ENCODE peak calls at places on chromosome 15, in ten cellular contexts. One of them, this sample, is unnamed.

GRCh38 chr15:78339559-78339958 is 594 bp upstream of the CRABP1 start:
- DNase-seq in HFFc6: no peak
- DNase-seq in neural crest cell: no peak
- DNase-seq in AG10803: no peak
- DNase-seq in bronchial epithelial cell: no peak
- DNase-seq in A549: no peak
- DNase-seq in CD4-positive, alpha-beta T cell: no peak
- DNase-seq in AG04450: no peak
- DNase-seq in psoas muscle: no peak
- DNase-seq in endodermal cell: no peak
- DNase-seq in this sample: no peak

GRCh38 chr15:99340347-99340746 is 89.1 kb downstream of the LRRC28 start:
- DNase-seq in HFFc6: no peak
- DNase-seq in neural crest cell: no peak
- DNase-seq in AG10803: no peak
- DNase-seq in bronchial epithelial cell: no peak
- DNase-seq in A549: no peak
- DNase-seq in CD4-positive, alpha-beta T cell: no peak
- DNase-seq in AG04450: no peak
- DNase-seq in psoas muscle: no peak
- DNase-seq in endodermal cell: no peak
- DNase-seq in this sample: no peak

GRCh38 chr15:41775651-41776050 is 1.4 kb downstream of the MAPKBP1 start:
- DNase-seq in HFFc6: no peak
- DNase-seq in neural crest cell: no peak
- DNase-seq in AG10803: no peak
- DNase-seq in bronchial epithelial cell: peak; percentile 95
- DNase-seq in A549: no peak
- DNase-seq in CD4-positive, alpha-beta T cell: no peak
- DNase-seq in AG04450: no peak
- DNase-seq in psoas muscle: no peak
- DNase-seq in endodermal cell: no peak
- DNase-seq in this sample: no peak

GRCh38 chr15:74983725-74984231 is 11.6 kb upstream of the SCAMP5 start:
- DNase-seq in HFFc6: peak; percentile 10
- DNase-seq in neural crest cell: no peak
- DNase-seq in AG10803: no peak
- DNase-seq in bronchial epithelial cell: peak; percentile 72
- DNase-seq in A549: peak; percentile 56
- DNase-seq in CD4-positive, alpha-beta T cell: no peak
- DNase-seq in AG04450: no peak
- DNase-seq in psoas muscle: no peak
- DNase-seq in endodermal cell: no peak
- DNase-seq in this sample: no peak

GRCh38 chr15:90086868-90087268 is 15.4 kb downstream of the IDH2 start:
- DNase-seq in HFFc6: peak; percentile 36
- DNase-seq in neural crest cell: peak; percentile 52
- DNase-seq in AG10803: peak; percentile 20
- DNase-seq in bronchial epithelial cell: peak; percentile 43
- DNase-seq in A549: peak; percentile 79
- DNase-seq in CD4-positive, alpha-beta T cell: peak; percentile 52
- DNase-seq in AG04450: no peak
- DNase-seq in psoas muscle: peak; percentile 50
- DNase-seq in endodermal cell: peak; percentile 87
- DNase-seq in this sample: no peak

GRCh38 chr15:44188810-44189209 is 6.3 kb downstream of the FRMD5 start:
- DNase-seq in HFFc6: no peak
- DNase-seq in neural crest cell: no peak
- DNase-seq in AG10803: no peak
- DNase-seq in bronchial epithelial cell: no peak
- DNase-seq in A549: no peak
- DNase-seq in CD4-positive, alpha-beta T cell: no peak
- DNase-seq in AG04450: no peak
- DNase-seq in psoas muscle: no peak
- DNase-seq in endodermal cell: no peak
- DNase-seq in this sample: no peak

GRCh38 chr15:66846811-66847210 is 144.8 kb downstream of the SMAD6 start:
- DNase-seq in HFFc6: no peak
- DNase-seq in neural crest cell: no peak
- DNase-seq in AG10803: no peak
- DNase-seq in bronchial epithelial cell: no peak
- DNase-seq in A549: no peak
- DNase-seq in CD4-positive, alpha-beta T cell: no peak
- DNase-seq in AG04450: no peak
- DNase-seq in psoas muscle: no peak
- DNase-seq in endodermal cell: peak; percentile 33
- DNase-seq in this sample: no peak

GRCh38 chr15:56016281-56016680 is 22.9 kb upstream of the NEDD4 start:
- DNase-seq in HFFc6: no peak
- DNase-seq in neural crest cell: no peak
- DNase-seq in AG10803: no peak
- DNase-seq in bronchial epithelial cell: no peak
- DNase-seq in A549: no peak
- DNase-seq in CD4-positive, alpha-beta T cell: no peak
- DNase-seq in AG04450: no peak
- DNase-seq in psoas muscle: no peak
- DNase-seq in endodermal cell: no peak
- DNase-seq in this sample: no peak

DNA sequence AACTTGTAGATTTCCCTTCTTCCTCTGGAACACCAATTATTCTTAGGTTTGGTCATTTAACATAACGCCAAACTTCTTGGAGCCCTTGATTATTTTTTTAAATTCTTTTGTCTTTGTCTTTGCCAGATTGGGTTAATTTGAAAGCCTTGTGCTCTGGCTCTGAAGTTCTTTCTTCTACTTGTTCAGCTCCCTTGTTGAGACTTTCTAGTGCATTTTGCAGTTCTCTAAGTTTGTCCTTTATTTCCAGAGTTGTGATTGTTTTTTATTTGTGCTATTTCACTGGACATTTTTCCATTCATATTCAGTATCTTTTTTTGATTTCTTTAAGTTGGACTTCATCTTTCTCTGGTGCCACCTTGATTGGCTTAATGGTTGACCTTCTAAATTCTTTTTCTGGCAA is 55.5 kb downstream of the TM2D3 start:
- DNase-seq in HFFc6: no peak
- DNase-seq in neural crest cell: no peak
- DNase-seq in AG10803: no peak
- DNase-seq in bronchial epithelial cell: no peak
- DNase-seq in A549: no peak
- DNase-seq in CD4-positive, alpha-beta T cell: no peak
- DNase-seq in AG04450: no peak
- DNase-seq in psoas muscle: no peak
- DNase-seq in endodermal cell: no peak
- DNase-seq in this sample: no peak
- TF ChIP-seq CTCF in HFFc6: no peak
- TF ChIP-seq CTCF in neural crest cell: no peak
- TF ChIP-seq CTCF in AG10803: no peak
- TF ChIP-seq CTCF in bronchial epithelial cell: no peak
- TF ChIP-seq CTCF in A549: no peak
- TF ChIP-seq CTCF in CD4-positive, alpha-beta T cell: no peak
- TF ChIP-seq CTCF in AG04450: no peak
- TF ChIP-seq CTCF in psoas muscle: no peak
- TF ChIP-seq CTCF in endodermal cell: no peak
- TF ChIP-seq CTCF in this sample: no peak

GRCh38 chr15:101322016-101322695 is 27.1 kb upstream of the SNRPA1 start:
- DNase-seq in HFFc6: no peak
- DNase-seq in neural crest cell: no peak
- DNase-seq in AG10803: no peak
- DNase-seq in bronchial epithelial cell: no peak
- DNase-seq in A549: no peak
- DNase-seq in CD4-positive, alpha-beta T cell: peak; percentile 8
- DNase-seq in AG04450: no peak
- DNase-seq in psoas muscle: no peak
- DNase-seq in endodermal cell: peak; percentile 24
- DNase-seq in this sample: no peak

GRCh38 chr15:101318810-101319200 is 23.8 kb upstream of the SNRPA1 start:
- DNase-seq in HFFc6: no peak
- DNase-seq in neural crest cell: no peak
- DNase-seq in AG10803: no peak
- DNase-seq in bronchial epithelial cell: no peak
- DNase-seq in A549: no peak
- DNase-seq in CD4-positive, alpha-beta T cell: no peak
- DNase-seq in AG04450: no peak
- DNase-seq in psoas muscle: no peak
- DNase-seq in endodermal cell: no peak
- DNase-seq in this sample: no peak

GRCh38 chr15:101322849-101323477 is 27.9 kb upstream of the SNRPA1 start:
- DNase-seq in HFFc6: no peak
- DNase-seq in neural crest cell: no peak
- DNase-seq in AG10803: no peak
- DNase-seq in bronchial epithelial cell: no peak
- DNase-seq in A549: no peak
- DNase-seq in CD4-positive, alpha-beta T cell: no peak
- DNase-seq in AG04450: no peak
- DNase-seq in psoas muscle: no peak
- DNase-seq in endodermal cell: peak; percentile 17
- DNase-seq in this sample: no peak

GRCh38 chr15:101318147-101318809 is 23.2 kb upstream of the SNRPA1 start:
- DNase-seq in HFFc6: no peak
- DNase-seq in neural crest cell: no peak
- DNase-seq in AG10803: no peak
- DNase-seq in bronchial epithelial cell: peak; percentile 73
- DNase-seq in A549: no peak
- DNase-seq in CD4-positive, alpha-beta T cell: no peak
- DNase-seq in AG04450: no peak
- DNase-seq in psoas muscle: no peak
- DNase-seq in endodermal cell: no peak
- DNase-seq in this sample: no peak

GRCh38 chr15:101320501-101321052 is 25.5 kb upstream of the SNRPA1 start:
- DNase-seq in HFFc6: peak; percentile 58
- DNase-seq in neural crest cell: no peak
- DNase-seq in AG10803: peak; percentile 56
- DNase-seq in bronchial epithelial cell: peak; percentile 21
- DNase-seq in A549: no peak
- DNase-seq in CD4-positive, alpha-beta T cell: peak; percentile 59
- DNase-seq in AG04450: no peak
- DNase-seq in psoas muscle: peak; percentile 69
- DNase-seq in endodermal cell: peak; percentile 85
- DNase-seq in this sample: no peak
- TF ChIP-seq CTCF in HFFc6: peak; percentile 71
- TF ChIP-seq CTCF in neural crest cell: peak; percentile 37
- TF ChIP-seq CTCF in AG10803: peak; percentile 40
- TF ChIP-seq CTCF in bronchial epithelial cell: peak; percentile 26
- TF ChIP-seq CTCF in A549: no peak
- TF ChIP-seq CTCF in CD4-positive, alpha-beta T cell: peak; percentile 41
- TF ChIP-seq CTCF in AG04450: peak; percentile 52
- TF ChIP-seq CTCF in psoas muscle: no peak
- TF ChIP-seq CTCF in endodermal cell: peak; percentile 69
- TF ChIP-seq CTCF in this sample: no peak

GRCh38 chr15:73928241-73928579 is 1.9 kb downstream of the LOXL1 start:
- DNase-seq in HFFc6: no peak
- DNase-seq in neural crest cell: no peak
- DNase-seq in AG10803: no peak
- DNase-seq in bronchial epithelial cell: no peak
- DNase-seq in A549: no peak
- DNase-seq in CD4-positive, alpha-beta T cell: no peak
- DNase-seq in AG04450: no peak
- DNase-seq in psoas muscle: peak; percentile 49
- DNase-seq in endodermal cell: no peak
- DNase-seq in this sample: no peak

GRCh38 chr15:73927003-73927475 is 777 bp downstream of the LOXL1 start:
- DNase-seq in HFFc6: no peak
- DNase-seq in neural crest cell: peak; percentile 41
- DNase-seq in AG10803: peak; percentile 33
- DNase-seq in bronchial epithelial cell: no peak
- DNase-seq in A549: no peak
- DNase-seq in CD4-positive, alpha-beta T cell: peak; percentile 51
- DNase-seq in AG04450: no peak
- DNase-seq in psoas muscle: peak; percentile 77
- DNase-seq in endodermal cell: peak; percentile 88
- DNase-seq in this sample: peak; percentile 62

GRCh38 chr15:73926191-73927002 is at the start of gene LOXL1:
- DNase-seq in HFFc6: peak; percentile 85
- DNase-seq in neural crest cell: peak; percentile 61
- DNase-seq in AG10803: peak; percentile 92
- DNase-seq in bronchial epithelial cell: peak; percentile 53
- DNase-seq in A549: no peak
- DNase-seq in CD4-positive, alpha-beta T cell: no peak
- DNase-seq in AG04450: peak; percentile 71
- DNase-seq in psoas muscle: peak; percentile 84
- DNase-seq in endodermal cell: peak; percentile 93
- DNase-seq in this sample: peak; percentile 40

GRCh38 chr15:73928971-73929627 is 2.8 kb downstream of the LOXL1 start:
- DNase-seq in HFFc6: no peak
- DNase-seq in neural crest cell: no peak
- DNase-seq in AG10803: peak; percentile 53
- DNase-seq in bronchial epithelial cell: no peak
- DNase-seq in A549: no peak
- DNase-seq in CD4-positive, alpha-beta T cell: no peak
- DNase-seq in AG04450: no peak
- DNase-seq in psoas muscle: peak; percentile 12
- DNase-seq in endodermal cell: no peak
- DNase-seq in this sample: no peak

DNA sequence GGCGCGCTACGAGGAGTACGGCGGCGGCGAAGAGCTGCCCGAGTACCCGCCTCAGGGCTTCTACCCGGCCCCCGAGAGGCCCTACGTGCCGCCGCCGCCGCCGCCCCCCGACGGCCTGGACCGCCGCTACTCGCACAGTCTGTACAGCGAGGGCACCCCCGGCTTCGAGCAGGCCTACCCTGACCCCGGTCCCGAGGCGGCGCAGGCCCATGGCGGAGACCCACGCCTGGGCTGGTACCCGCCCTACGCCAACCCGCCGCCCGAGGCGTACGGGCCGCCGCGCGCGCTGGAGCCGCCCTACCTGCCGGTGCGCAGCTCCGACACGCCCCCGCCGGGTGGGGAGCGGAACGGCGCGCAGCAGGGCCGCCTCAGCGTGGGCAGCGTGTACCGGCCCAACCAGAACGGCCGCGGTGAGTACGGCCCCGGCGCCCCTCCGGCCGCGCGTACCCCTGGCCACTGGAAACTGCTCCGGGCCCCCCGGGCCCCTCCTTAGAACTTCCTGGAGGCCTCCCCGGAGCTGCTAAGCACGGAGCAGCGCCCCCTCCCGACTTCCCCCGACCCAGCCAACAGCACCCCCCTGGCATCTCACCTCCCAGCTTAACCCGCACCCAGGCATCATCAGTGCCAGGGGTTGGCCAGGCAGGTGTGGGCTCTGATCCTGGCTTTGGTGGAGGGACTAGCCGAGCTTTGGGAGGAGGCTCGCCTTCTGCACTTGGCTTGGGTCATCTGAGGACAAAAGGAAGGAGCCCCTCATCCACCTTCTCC is 1.4 kb downstream of the LOXL1 start:
- DNase-seq in HFFc6: no peak
- DNase-seq in neural crest cell: no peak
- DNase-seq in AG10803: peak; percentile 50
- DNase-seq in bronchial epithelial cell: no peak
- DNase-seq in A549: peak; percentile 78
- DNase-seq in CD4-positive, alpha-beta T cell: peak; percentile 80
- DNase-seq in AG04450: no peak
- DNase-seq in psoas muscle: peak; percentile 74
- DNase-seq in endodermal cell: peak; percentile 89
- DNase-seq in this sample: peak; percentile 78
- TF ChIP-seq CTCF in HFFc6: peak; percentile 79
- TF ChIP-seq CTCF in neural crest cell: peak; percentile 58
- TF ChIP-seq CTCF in AG10803: peak; percentile 46
- TF ChIP-seq CTCF in bronchial epithelial cell: peak; percentile 66
- TF ChIP-seq CTCF in A549: peak; percentile 63
- TF ChIP-seq CTCF in CD4-positive, alpha-beta T cell: peak; percentile 94
- TF ChIP-seq CTCF in AG04450: peak; percentile 56
- TF ChIP-seq CTCF in psoas muscle: peak; percentile 39
- TF ChIP-seq CTCF in endodermal cell: peak; percentile 82
- TF ChIP-seq CTCF in this sample: peak; percentile 55

DNA sequence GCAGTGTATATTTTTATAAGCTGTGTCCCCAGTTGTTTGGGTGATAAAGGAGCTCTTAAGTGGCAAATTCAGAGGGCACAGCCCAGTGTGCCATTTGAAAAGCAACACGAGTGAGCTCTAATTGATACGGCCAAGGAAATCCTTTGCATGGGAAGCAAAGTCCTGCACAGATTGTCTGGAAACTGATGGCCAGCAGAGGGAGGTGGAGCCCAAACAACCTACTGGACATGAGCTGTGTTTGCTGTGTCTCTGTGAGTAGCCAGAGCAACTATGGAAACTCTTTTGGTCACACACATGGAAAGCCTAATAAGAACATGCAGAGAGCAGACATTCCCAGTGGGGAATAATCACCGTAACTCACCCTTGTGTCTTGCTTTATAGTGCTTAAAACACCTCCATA is 24.4 kb downstream of the ONECUT1 start:
- DNase-seq in HFFc6: peak; percentile 41
- DNase-seq in neural crest cell: no peak
- DNase-seq in AG10803: peak; percentile 3
- DNase-seq in bronchial epithelial cell: no peak
- DNase-seq in A549: no peak
- DNase-seq in CD4-positive, alpha-beta T cell: no peak
- DNase-seq in AG04450: no peak
- DNase-seq in psoas muscle: no peak
- DNase-seq in endodermal cell: peak; percentile 61
- DNase-seq in this sample: no peak
- TF ChIP-seq CTCF in HFFc6: peak; percentile 70
- TF ChIP-seq CTCF in neural crest cell: peak; percentile 52
- TF ChIP-seq CTCF in AG10803: peak; percentile 32
- TF ChIP-seq CTCF in bronchial epithelial cell: peak; percentile 19
- TF ChIP-seq CTCF in A549: peak; percentile 27
- TF ChIP-seq CTCF in CD4-positive, alpha-beta T cell: no peak
- TF ChIP-seq CTCF in AG04450: peak; percentile 39
- TF ChIP-seq CTCF in psoas muscle: no peak
- TF ChIP-seq CTCF in endodermal cell: peak; percentile 66
- TF ChIP-seq CTCF in this sample: no peak